ENCODE peak calls at places on chromosomes 1 and 21, in five cellular contexts. I, P, R, L and O are unnamed samples.

GRCh38 chr1:35650416-35650815 is 9.1 kb upstream of the PSMB2 start:
- DNase-seq in I (peak), P (no peak), R (no peak), L (no peak), O (no peak)

GRCh38 chr1:107777664-107778047 is 187.3 kb downstream of the VAV3 start:
- DNase-seq in I (no peak), P (no peak), R (no peak), L (no peak), O (no peak)

GRCh38 chr1:15352122-15352957 is 57.3 kb upstream of the EFHD2 start:
- DNase-seq in I (no peak), P (no peak), R (peak), L (no peak), O (peak)

GRCh38 chr1:93702828-93703183 is 21.2 kb upstream of the BCAR3 start:
- DNase-seq in I (no peak), P (no peak), R (no peak), L (no peak), O (no peak)

GRCh38 chr1:67723126-67723525 is 38.1 kb downstream of the GADD45A start:
- DNase-seq in I (no peak), P (no peak), R (no peak), L (no peak), O (no peak)

GRCh38 chr1:229819091-229819490 is 193.0 kb downstream of the URB2 start:
- DNase-seq in I (no peak), P (no peak), R (no peak), L (no peak), O (no peak)

GRCh38 chr21:26449161-26449560 is 123.9 kb downstream of the CYYR1 start:
- DNase-seq in I (no peak), P (no peak), R (peak), L (no peak), O (peak)

GRCh38 chr1:9294910-9295636 is 2.4 kb downstream of the SPSB1 start:
- DNase-seq in I (no peak), P (no peak), R (peak), L (no peak), O (no peak)

GRCh38 chr1:65255088-65256050 is 54.0 kb upstream of the DNAJC6 start:
- DNase-seq in I (peak), P (no peak), R (no peak), L (peak), O (no peak)

GRCh38 chr1:81679972-81680371 is 120.8 kb upstream of the ADGRL2 start:
- DNase-seq in I (no peak), P (no peak), R (no peak), L (no peak), O (no peak)

GRCh38 chr1:55225228-55225627 is 10.1 kb upstream of the USP24 start:
- DNase-seq in I (no peak), P (no peak), R (no peak), L (no peak), O (no peak)

GRCh38 chr1:63326473-63327380 is 4.4 kb downstream of the FOXD3 start:
- DNase-seq in I (no peak), P (no peak), R (no peak), L (no peak), O (no peak)

GRCh38 chr1:7207875-7208646 is 422.8 kb downstream of the CAMTA1 start:
- DNase-seq in I (peak), P (no peak), R (peak), L (no peak), O (peak)

GRCh38 chr1:15000671-15001070 is 152.9 kb upstream of the TMEM51 start:
- DNase-seq in I (no peak), P (no peak), R (no peak), L (no peak), O (no peak)